ENCODE peak calls at places on chromosomes 16 and 17, in six cellular contexts. One of them, this sample, is unnamed.

GRCh38 chr17:31457391-31458234 is 66.1 kb downstream of the RAB11FIP4 start:
- DNase-seq in NCI-H1694: no peak
- DNase-seq in adipocyte: no peak
- DNase-seq in T-helper 2 cell: no peak
- DNase-seq in NCI-H1436 treated with DMSO at 0.1 percent for 48 hours: no peak
- DNase-seq in amygdala: no peak
- DNase-seq in this sample: no peak

GRCh38 chr17:21242026-21242700 is 11.0 kb downstream of the NATD1 start:
- DNase-seq in NCI-H1694: no peak
- DNase-seq in adipocyte: no peak
- DNase-seq in T-helper 2 cell: no peak
- DNase-seq in NCI-H1436 treated with DMSO at 0.1 percent for 48 hours: no peak
- DNase-seq in amygdala: no peak
- DNase-seq in this sample: peak

GRCh38 chr16:27436921-27437650 is 35.1 kb downstream of the IL21R start:
- DNase-seq in NCI-H1694: no peak
- DNase-seq in adipocyte: no peak
- DNase-seq in T-helper 2 cell: no peak
- DNase-seq in NCI-H1436 treated with DMSO at 0.1 percent for 48 hours: no peak
- DNase-seq in amygdala: no peak
- DNase-seq in this sample: no peak

GRCh38 chr16:4260360-4260759 is 12.5 kb downstream of the TFAP4 start:
- DNase-seq in NCI-H1694: no peak
- DNase-seq in adipocyte: no peak
- DNase-seq in T-helper 2 cell: no peak
- DNase-seq in NCI-H1436 treated with DMSO at 0.1 percent for 48 hours: peak
- DNase-seq in amygdala: no peak
- DNase-seq in this sample: no peak

GRCh38 chr17:34763727-34764665 is 184.6 kb downstream of the TMEM132E start:
- DNase-seq in NCI-H1694: no peak
- DNase-seq in adipocyte: no peak
- DNase-seq in T-helper 2 cell: no peak
- DNase-seq in NCI-H1436 treated with DMSO at 0.1 percent for 48 hours: no peak
- DNase-seq in amygdala: no peak
- DNase-seq in this sample: no peak

GRCh38 chr17:41971721-41972523 is 5.3 kb downstream of the CNP start:
- DNase-seq in NCI-H1694: no peak
- DNase-seq in adipocyte: no peak
- DNase-seq in T-helper 2 cell: no peak
- DNase-seq in NCI-H1436 treated with DMSO at 0.1 percent for 48 hours: no peak
- DNase-seq in amygdala: no peak
- DNase-seq in this sample: no peak

GRCh38 chr17:73224663-73225305 is 31.9 kb downstream of the COG1 start:
- DNase-seq in NCI-H1694: no peak
- DNase-seq in adipocyte: no peak
- DNase-seq in T-helper 2 cell: no peak
- DNase-seq in NCI-H1436 treated with DMSO at 0.1 percent for 48 hours: no peak
- DNase-seq in amygdala: no peak
- DNase-seq in this sample: no peak

GRCh38 chr17:55037828-55038227 is 69.3 kb downstream of the STXBP4 start:
- DNase-seq in NCI-H1694: no peak
- DNase-seq in adipocyte: no peak
- DNase-seq in T-helper 2 cell: no peak
- DNase-seq in NCI-H1436 treated with DMSO at 0.1 percent for 48 hours: no peak
- DNase-seq in amygdala: no peak
- DNase-seq in this sample: no peak

GRCh38 chr16:24070851-24071250 is 185.3 kb upstream of the CACNG3 start:
- DNase-seq in NCI-H1694: no peak
- DNase-seq in adipocyte: peak
- DNase-seq in T-helper 2 cell: peak
- DNase-seq in NCI-H1436 treated with DMSO at 0.1 percent for 48 hours: peak
- DNase-seq in amygdala: no peak
- DNase-seq in this sample: no peak

GRCh38 chr16:8026450-8026849 is 563.9 kb downstream of the TMEM114 start:
- DNase-seq in NCI-H1694: no peak
- DNase-seq in adipocyte: no peak
- DNase-seq in T-helper 2 cell: no peak
- DNase-seq in NCI-H1436 treated with DMSO at 0.1 percent for 48 hours: no peak
- DNase-seq in amygdala: no peak
- DNase-seq in this sample: no peak

GRCh38 chr17:32264140-32264799 is 1.4 kb upstream of the RHBDL3 start:
- DNase-seq in NCI-H1694: no peak
- DNase-seq in adipocyte: peak
- DNase-seq in T-helper 2 cell: no peak
- DNase-seq in NCI-H1436 treated with DMSO at 0.1 percent for 48 hours: no peak
- DNase-seq in amygdala: no peak
- DNase-seq in this sample: no peak

GRCh38 chr16:68399456-68399855 is 48.9 kb downstream of the SMPD3 start:
- DNase-seq in NCI-H1694: no peak
- DNase-seq in adipocyte: no peak
- DNase-seq in T-helper 2 cell: no peak
- DNase-seq in NCI-H1436 treated with DMSO at 0.1 percent for 48 hours: no peak
- DNase-seq in amygdala: no peak
- DNase-seq in this sample: peak

GRCh38 chr17:185445-186138 is 4.1 kb upstream of the DOC2B start:
- DNase-seq in NCI-H1694: no peak
- DNase-seq in adipocyte: no peak
- DNase-seq in T-helper 2 cell: peak
- DNase-seq in NCI-H1436 treated with DMSO at 0.1 percent for 48 hours: no peak
- DNase-seq in amygdala: no peak
- DNase-seq in this sample: no peak

GRCh38 chr16:57257455-57258070 is 12.5 kb downstream of the ARL2BP start:
- DNase-seq in NCI-H1694: no peak
- DNase-seq in adipocyte: no peak
- DNase-seq in T-helper 2 cell: no peak
- DNase-seq in NCI-H1436 treated with DMSO at 0.1 percent for 48 hours: no peak
- DNase-seq in amygdala: no peak
- DNase-seq in this sample: no peak

GRCh38 chr17:64459284-64459747 is 10.4 kb downstream of the MILR1 start:
- DNase-seq in NCI-H1694: no peak
- DNase-seq in adipocyte: peak
- DNase-seq in T-helper 2 cell: no peak
- DNase-seq in NCI-H1436 treated with DMSO at 0.1 percent for 48 hours: no peak
- DNase-seq in amygdala: no peak
- DNase-seq in this sample: peak

GRCh38 chr16:56956756-56957155 is 5.0 kb upstream of the CETP start:
- DNase-seq in NCI-H1694: no peak
- DNase-seq in adipocyte: no peak
- DNase-seq in T-helper 2 cell: no peak
- DNase-seq in NCI-H1436 treated with DMSO at 0.1 percent for 48 hours: no peak
- DNase-seq in amygdala: no peak
- DNase-seq in this sample: no peak

GRCh38 chr16:78483124-78483992 is 383.9 kb downstream of the WWOX start:
- DNase-seq in NCI-H1694: no peak
- DNase-seq in adipocyte: no peak
- DNase-seq in T-helper 2 cell: no peak
- DNase-seq in NCI-H1436 treated with DMSO at 0.1 percent for 48 hours: no peak
- DNase-seq in amygdala: no peak
- DNase-seq in this sample: no peak

GRCh38 chr17:31604936-31605335 is 213.5 kb downstream of the RAB11FIP4 start:
- DNase-seq in NCI-H1694: no peak
- DNase-seq in adipocyte: no peak
- DNase-seq in T-helper 2 cell: no peak
- DNase-seq in NCI-H1436 treated with DMSO at 0.1 percent for 48 hours: no peak
- DNase-seq in amygdala: no peak
- DNase-seq in this sample: no peak

GRCh38 chr16:48013476-48013875 is 142.3 kb downstream of the ABCC12 start:
- DNase-seq in NCI-H1694: peak
- DNase-seq in adipocyte: no peak
- DNase-seq in T-helper 2 cell: no peak
- DNase-seq in NCI-H1436 treated with DMSO at 0.1 percent for 48 hours: no peak
- DNase-seq in amygdala: no peak
- DNase-seq in this sample: peak

GRCh38 chr17:21019976-21020575 is 22.7 kb downstream of the USP22 start:
- DNase-seq in NCI-H1694: peak
- DNase-seq in adipocyte: no peak
- DNase-seq in T-helper 2 cell: no peak
- DNase-seq in NCI-H1436 treated with DMSO at 0.1 percent for 48 hours: no peak
- DNase-seq in amygdala: no peak
- DNase-seq in this sample: no peak

GRCh38 chr17:74742153-74742515 is 5.1 kb downstream of the RAB37 start:
- DNase-seq in NCI-H1694: no peak
- DNase-seq in adipocyte: peak
- DNase-seq in T-helper 2 cell: no peak
- DNase-seq in NCI-H1436 treated with DMSO at 0.1 percent for 48 hours: no peak
- DNase-seq in amygdala: no peak
- DNase-seq in this sample: no peak

GRCh38 chr17:80970762-80971703 is 20.6 kb upstream of the CHMP6 start:
- DNase-seq in NCI-H1694: no peak
- DNase-seq in adipocyte: no peak
- DNase-seq in T-helper 2 cell: no peak
- DNase-seq in NCI-H1436 treated with DMSO at 0.1 percent for 48 hours: no peak
- DNase-seq in amygdala: no peak
- DNase-seq in this sample: no peak

GRCh38 chr16:88977028-88977844 is at the start of gene CBFA2T3:
- DNase-seq in NCI-H1694: no peak
- DNase-seq in adipocyte: no peak
- DNase-seq in T-helper 2 cell: no peak
- DNase-seq in NCI-H1436 treated with DMSO at 0.1 percent for 48 hours: no peak
- DNase-seq in amygdala: peak
- DNase-seq in this sample: no peak

GRCh38 chr16:73010150-73010676 is 37.7 kb downstream of the ZFHX3 start:
- DNase-seq in NCI-H1694: no peak
- DNase-seq in adipocyte: no peak
- DNase-seq in T-helper 2 cell: no peak
- DNase-seq in NCI-H1436 treated with DMSO at 0.1 percent for 48 hours: no peak
- DNase-seq in amygdala: no peak
- DNase-seq in this sample: no peak